ENCODE peak calls at places on chromosome 11, in six cellular contexts. N is glutamatergic neuron, E is OCI-LY7, Q is fibroblast of mammary gland, R is body of pancreas, W is PC-9. F is an unnamed sample.

GRCh38 chr11:134489728-134490127 is 77.7 kb upstream of the B3GAT1 start:
- DNase-seq in N (no peak), E (no peak), Q (no peak), R (no peak), W (no peak), F (no peak)

GRCh38 chr11:94544832-94545640 is 1.3 kb downstream of the FUT4 start:
- DNase-seq in N (peak), E (no peak), Q (no peak), R (peak), W (no peak), F (no peak)

GRCh38 chr11:38297670-38298069 is 1699.6 kb upstream of the RAG2 start:
- DNase-seq in N (no peak), E (no peak), Q (no peak), R (no peak), W (no peak), F (no peak)

GRCh38 chr11:86606849-86607481 is 65.5 kb downstream of the ME3 start:
- DNase-seq in N (no peak), E (no peak), Q (peak), R (no peak), W (no peak), F (peak)

GRCh38 chr11:45332486-45332934 is 46.4 kb upstream of the SYT13 start:
- DNase-seq in N (peak), E (peak), Q (peak), R (peak), W (peak), F (peak)

GRCh38 chr11:66151273-66151672 is 81.2 kb downstream of the PACS1 start:
- DNase-seq in N (peak), E (no peak), Q (no peak), R (no peak), W (no peak), F (no peak)

GRCh38 chr11:66971483-66971882 is 3.6 kb upstream of the C11orf86 start:
- DNase-seq in N (no peak), E (no peak), Q (peak), R (no peak), W (no peak), F (no peak)

GRCh38 chr11:3119141-3119821 is 45.8 kb downstream of the OSBPL5 start:
- DNase-seq in N (no peak), E (no peak), Q (no peak), R (no peak), W (no peak), F (no peak)

GRCh38 chr11:114298701-114299090 is 2.5 kb downstream of the NNMT start:
- DNase-seq in N (no peak), E (no peak), Q (no peak), R (no peak), W (no peak), F (peak)

GRCh38 chr11:9862981-9863380 is 199.1 kb downstream of the SWAP70 start:
- DNase-seq in N (no peak), E (no peak), Q (no peak), R (no peak), W (no peak), F (peak)

GRCh38 chr11:91742155-91742554 is 482.5 kb upstream of the FAT3 start:
- DNase-seq in N (no peak), E (no peak), Q (no peak), R (no peak), W (no peak), F (no peak)

GRCh38 chr11:130616578-130616977 is 168.1 kb downstream of the ADAMTS15 start:
- DNase-seq in N (no peak), E (no peak), Q (no peak), R (no peak), W (no peak), F (no peak)

GRCh38 chr11:125262194-125262824 is 97.8 kb downstream of the PKNOX2 start:
- DNase-seq in N (no peak), E (no peak), Q (no peak), R (no peak), W (no peak), F (no peak)

GRCh38 chr11:7031346-7031957 is 11.2 kb downstream of the NLRP14 start:
- DNase-seq in N (no peak), E (peak), Q (no peak), R (no peak), W (no peak), F (no peak)

GRCh38 chr11:30016588-30017363 is at the start of gene KCNA4:
- DNase-seq in N (peak), E (no peak), Q (no peak), R (no peak), W (no peak), F (no peak)

GRCh38 chr11:93718057-93718563 is 23.2 kb downstream of the TAF1D start:
- DNase-seq in N (no peak), E (peak), Q (no peak), R (no peak), W (no peak), F (no peak)

GRCh38 chr11:66002648-66003225 is 434 bp downstream of the BANF1 start:
- DNase-seq in N (no peak), E (no peak), Q (peak), R (peak), W (peak), F (peak)

GRCh38 chr11:79173615-79174014 is 267.2 kb downstream of the TENM4 start:
- DNase-seq in N (no peak), E (no peak), Q (peak), R (no peak), W (no peak), F (peak)

GRCh38 chr11:130873766-130874165 is 42.5 kb downstream of the SNX19 start:
- DNase-seq in N (no peak), E (no peak), Q (peak), R (no peak), W (no peak), F (peak)

GRCh38 chr11:31795706-31796522 is 15.2 kb downstream of the PAX6 start:
- DNase-seq in N (no peak), E (no peak), Q (no peak), R (no peak), W (no peak), F (no peak)

GRCh38 chr11:76835928-76836612 is 24.6 kb upstream of the ACER3 start:
- DNase-seq in N (no peak), E (no peak), Q (peak), R (peak), W (peak), F (peak)

GRCh38 chr11:105780781-105781525 is 171.1 kb downstream of the GRIA4 start:
- DNase-seq in N (no peak), E (no peak), Q (no peak), R (no peak), W (no peak), F (no peak)

GRCh38 chr11:16669799-16670415 is 68.5 kb upstream of the C11orf58 start:
- DNase-seq in N (no peak), E (no peak), Q (no peak), R (no peak), W (peak), F (peak)

GRCh38 chr11:125155100-125155444 is 9.5 kb upstream of the PKNOX2 start:
- DNase-seq in N (no peak), E (no peak), Q (no peak), R (no peak), W (no peak), F (no peak)

GRCh38 chr11:57905439-57905838 is 118.2 kb upstream of the OR9Q1 start:
- DNase-seq in N (no peak), E (no peak), Q (no peak), R (no peak), W (no peak), F (no peak)

GRCh38 chr11:113034591-113034990 is 73.4 kb downstream of the NCAM1 start:
- DNase-seq in N (no peak), E (no peak), Q (no peak), R (no peak), W (no peak), F (no peak)

DNA sequence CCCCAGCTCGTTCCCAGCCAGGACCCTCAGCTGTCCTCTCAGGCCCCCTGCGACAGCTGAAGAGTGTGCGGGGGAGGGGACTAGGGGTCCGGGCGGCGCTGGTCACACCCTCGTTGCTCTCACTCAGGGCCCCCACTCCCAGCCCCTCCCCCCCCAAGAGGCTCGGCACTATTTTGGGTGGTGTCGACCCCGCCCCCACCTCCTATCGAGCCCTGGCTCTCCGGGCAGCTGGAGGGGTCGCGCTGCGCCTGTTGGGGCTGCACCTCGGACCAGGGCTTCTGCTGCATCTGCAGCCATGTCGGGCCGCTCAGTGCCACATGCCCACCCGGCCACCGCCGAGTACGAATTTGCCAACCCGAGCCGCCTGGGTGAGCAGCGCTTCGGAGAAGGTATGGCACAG is at the start of gene HSPB2:
- DNase-seq in N (peak), E (no peak), Q (no peak), R (no peak), W (no peak), F (no peak)
- TF ChIP-seq CTCF in N (no peak), E (no peak), Q (no peak), R (no peak), W (no peak), F (no peak)

DNA sequence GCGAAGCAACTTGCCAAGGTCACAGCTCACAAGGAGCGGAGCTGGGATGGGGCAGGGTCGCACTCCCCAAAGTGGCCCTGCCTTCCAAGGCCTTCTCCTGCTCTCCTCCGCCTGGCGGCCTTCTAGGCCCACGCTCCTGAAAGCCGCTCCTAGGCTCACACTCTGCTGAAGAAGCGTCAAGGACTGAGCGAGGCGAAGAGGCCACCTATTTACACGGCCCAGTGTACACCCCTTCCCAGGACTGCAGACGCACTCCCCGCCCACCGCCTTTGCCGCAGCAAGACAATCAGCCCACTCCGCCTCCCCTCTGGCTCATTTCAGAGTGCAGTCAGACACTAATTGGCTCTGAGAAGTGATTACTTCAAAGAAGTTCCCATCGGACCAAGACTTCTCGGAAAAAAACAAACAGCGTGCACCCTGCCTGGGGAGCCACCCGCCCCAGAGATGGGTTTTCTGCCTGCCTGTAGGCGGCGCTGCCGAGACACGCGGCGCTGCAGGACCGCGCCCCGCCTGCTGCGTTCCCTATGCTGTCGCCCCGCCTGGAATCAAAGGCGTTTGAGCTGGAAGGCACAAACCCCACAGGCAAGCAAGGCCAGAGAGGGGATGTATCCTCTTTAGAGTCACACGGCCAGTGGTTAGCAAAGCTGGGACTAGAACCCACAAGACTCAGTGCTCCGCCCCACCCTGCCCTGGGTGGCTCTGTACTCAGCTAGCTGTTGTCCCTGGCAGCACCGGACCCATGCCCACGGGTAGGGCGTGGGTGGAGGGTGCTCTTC is 414.8 kb downstream of the BUD13 start:
- DNase-seq in N (peak), E (no peak), Q (peak), R (no peak), W (peak), F (no peak)
- TF ChIP-seq CTCF in N (peak), E (peak), Q (no peak), R (no peak), W (peak), F (no peak)

DNA sequence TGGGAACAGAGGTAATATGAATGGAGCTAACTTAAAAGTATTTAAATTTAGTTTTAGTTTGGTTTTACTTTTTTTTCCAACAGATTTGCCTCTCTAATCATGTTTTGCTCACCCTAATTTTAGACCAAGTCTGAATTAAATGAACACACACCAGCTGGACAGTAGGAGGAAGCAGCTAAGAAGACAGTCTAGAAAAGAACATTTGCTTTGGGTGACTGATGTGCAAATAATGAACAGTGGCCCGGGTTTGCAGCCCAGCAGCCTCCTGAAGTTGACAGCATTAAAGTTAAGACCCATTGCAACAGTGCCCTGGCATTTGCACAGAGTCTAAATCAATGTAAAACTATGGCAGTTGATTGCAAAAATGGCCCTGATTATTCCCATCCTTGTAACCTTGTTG is 66.4 kb upstream of the SORL1 start:
- DNase-seq in N (no peak), E (peak), Q (no peak), R (no peak), W (no peak), F (no peak)
- TF ChIP-seq CTCF in N (no peak), E (peak), Q (no peak), R (no peak), W (no peak), F (no peak)

DNA sequence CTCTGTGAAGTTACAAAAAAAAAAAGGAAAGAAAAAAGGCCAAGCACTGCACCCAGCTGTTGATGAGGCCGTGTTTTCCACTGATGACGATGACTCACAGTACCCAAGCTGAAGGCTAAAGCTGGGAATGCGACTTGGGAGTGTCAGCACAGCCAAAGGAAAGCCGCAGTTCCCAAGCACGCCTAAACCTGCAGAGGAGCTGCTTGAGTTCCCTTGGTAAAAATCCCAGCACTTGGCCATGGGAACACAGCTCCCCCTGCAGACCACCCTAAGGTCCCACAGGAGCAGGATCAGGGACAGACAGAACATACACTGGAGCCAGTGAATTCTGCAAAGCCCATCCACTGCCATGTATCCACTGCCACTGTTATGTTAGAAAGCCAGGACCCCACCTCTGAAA is 39.9 kb downstream of the SERGEF start:
- DNase-seq in N (peak), E (no peak), Q (peak), R (peak), W (peak), F (peak)
- TF ChIP-seq CTCF in N (peak), E (peak), Q (peak), R (peak), W (peak), F (peak)

GRCh38 chr11:61952882-61953281 is 2.7 kb downstream of the BEST1 start:
- DNase-seq in N (no peak), E (no peak), Q (no peak), R (no peak), W (no peak), F (no peak)
- TF ChIP-seq CTCF in N (no peak), E (no peak), Q (no peak), R (no peak), W (no peak), F (no peak)

GRCh38 chr11:75735181-75735845 is 17.7 kb downstream of the MOGAT2 start:
- DNase-seq in N (no peak), E (no peak), Q (no peak), R (no peak), W (no peak), F (no peak)

GRCh38 chr11:75737314-75737713 is 19.7 kb downstream of the MOGAT2 start:
- DNase-seq in N (no peak), E (no peak), Q (no peak), R (no peak), W (no peak), F (no peak)

GRCh38 chr11:75745807-75746206 is 22.8 kb upstream of the DGAT2 start:
- DNase-seq in N (no peak), E (no peak), Q (no peak), R (no peak), W (no peak), F (no peak)

GRCh38 chr11:75743711-75744563 is 24.6 kb upstream of the DGAT2 start:
- DNase-seq in N (no peak), E (no peak), Q (no peak), R (no peak), W (no peak), F (no peak)

DNA sequence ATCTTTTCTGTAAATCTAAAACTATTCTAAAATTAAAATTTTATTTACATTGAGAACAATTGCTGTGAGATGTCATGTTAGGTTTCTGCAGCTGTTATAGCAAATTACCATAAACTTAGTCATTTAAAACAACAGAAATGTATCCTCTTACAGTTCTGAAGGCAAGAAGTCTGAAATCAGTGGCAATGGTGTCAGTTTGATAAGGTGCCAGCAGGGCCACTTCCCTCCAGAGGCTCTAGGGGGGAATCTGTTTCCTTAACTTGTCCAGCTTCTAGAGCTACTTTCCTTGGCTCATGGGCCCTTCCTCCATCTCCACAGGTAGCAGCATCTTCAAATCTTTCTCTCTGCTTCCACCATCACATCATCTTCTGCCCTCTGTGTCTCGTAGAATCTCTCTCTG is 23.0 kb downstream of the MOGAT2 start:
- DNase-seq in N (no peak), E (no peak), Q (no peak), R (no peak), W (no peak), F (no peak)
- TF ChIP-seq CTCF in N (no peak), E (no peak), Q (no peak), R (no peak), W (no peak), F (no peak)

GRCh38 chr11:128026596-128026995 is 560.8 kb downstream of the ETS1 start:
- DNase-seq in N (no peak), E (no peak), Q (peak), R (peak), W (peak), F (peak)

GRCh38 chr11:128022007-128022368 is 565.4 kb downstream of the ETS1 start:
- DNase-seq in N (no peak), E (no peak), Q (peak), R (no peak), W (no peak), F (peak)

GRCh38 chr11:128018692-128019091 is 568.7 kb downstream of the ETS1 start:
- DNase-seq in N (no peak), E (no peak), Q (no peak), R (no peak), W (no peak), F (no peak)

GRCh38 chr11:128022761-128023160 is 564.6 kb downstream of the ETS1 start:
- DNase-seq in N (no peak), E (no peak), Q (no peak), R (no peak), W (no peak), F (no peak)

GRCh38 chr11:128021304-128022006 is 565.9 kb downstream of the ETS1 start:
- DNase-seq in N (peak), E (no peak), Q (no peak), R (no peak), W (peak), F (no peak)
- TF ChIP-seq CTCF in N (peak), E (no peak), Q (peak), R (no peak), W (peak), F (peak)

GRCh38 chr11:61792310-61793083 is at the start of the genes FEN1 and TMEM258:
- DNase-seq in N (peak), E (peak), Q (peak), R (peak), W (peak), F (peak)

GRCh38 chr11:61793829-61794204 is 1.1 kb downstream of the FEN1 start:
- DNase-seq in N (no peak), E (no peak), Q (no peak), R (no peak), W (no peak), F (no peak)

GRCh38 chr11:61794579-61794978 is 1.9 kb downstream of the FEN1 start:
- DNase-seq in N (no peak), E (no peak), Q (peak), R (no peak), W (no peak), F (no peak)

GRCh38 chr11:61793084-61793828 is 545 bp downstream of the FEN1 start:
- DNase-seq in N (no peak), E (no peak), Q (peak), R (no peak), W (no peak), F (no peak)

GRCh38 chr11:61791737-61792309 is 576 bp downstream of the TMEM258 start:
- DNase-seq in N (peak), E (peak), Q (peak), R (peak), W (peak), F (peak)
- TF ChIP-seq CTCF in N (no peak), E (peak), Q (no peak), R (no peak), W (no peak), F (no peak)

F was measured in astrocyte of the spinal cord.